ENCODE peak calls at places on chromosome 7, in six cellular contexts. Z, L, E, S, K and X are unnamed samples.

GRCh38 chr7:93862651-93863050 is 27.9 kb downstream of the TFPI2 start:
- DNase-seq in Z (no peak), K (no peak), E (no peak), S (no peak), L (no peak), X (no peak)

GRCh38 chr7:130486114-130486962 is 5.5 kb upstream of the MEST start:
- DNase-seq in L (peak), K (no peak), Z (no peak), S (no peak), E (peak), X (peak)

GRCh38 chr7:101740981-101741725 is 76.3 kb upstream of the CUX1 start:
- DNase-seq in L (no peak), S (no peak), K (no peak), E (no peak), Z (no peak), X (no peak)

GRCh38 chr7:41420421-41420820 is 282.5 kb downstream of the INHBA start:
- DNase-seq in Z (no peak), L (no peak), K (no peak), S (no peak), E (no peak), X (no peak)

GRCh38 chr7:92750440-92750839 is 85.9 kb downstream of the CDK6 start:
- DNase-seq in K (no peak), E (no peak), L (no peak), S (no peak), Z (no peak), X (no peak)

GRCh38 chr7:87416682-87417587 is 58.5 kb downstream of the ABCB4 start:
- DNase-seq in E (peak), Z (peak), L (peak), S (peak), K (peak), X (peak)

GRCh38 chr7:33054261-33054964 is 8.2 kb downstream of the NT5C3A start:
- DNase-seq in L (no peak), Z (no peak), E (no peak), S (no peak), K (no peak), X (no peak)

GRCh38 chr7:111380945-111381344 is 181.3 kb downstream of the IMMP2L start:
- DNase-seq in S (no peak), E (no peak), L (no peak), K (no peak), Z (no peak), X (no peak)

GRCh38 chr7:51636503-51636902 is 319.9 kb upstream of the COBL start:
- DNase-seq in S (no peak), K (no peak), Z (no peak), E (no peak), L (no peak), X (no peak)

GRCh38 chr7:3747452-3747851 is 446.4 kb downstream of the SDK1 start:
- DNase-seq in S (no peak), E (no peak), L (no peak), Z (no peak), K (no peak), X (no peak)

GRCh38 chr7:75762350-75762917 is 9.6 kb downstream of the CCL26 start:
- DNase-seq in E (peak), Z (peak), S (no peak), K (peak), L (no peak), X (peak)

GRCh38 chr7:2261611-2262010 is 19.6 kb downstream of the NUDT1 start:
- DNase-seq in L (no peak), E (no peak), Z (no peak), K (no peak), S (no peak), X (no peak)

GRCh38 chr7:101854084-101854865 is 36.8 kb downstream of the CUX1 start:
- DNase-seq in Z (no peak), E (no peak), S (no peak), L (no peak), K (no peak), X (no peak)

GRCh38 chr7:34846976-34847375 is 189.0 kb downstream of the NPSR1 start:
- DNase-seq in L (no peak), E (no peak), Z (no peak), K (no peak), S (no peak), X (no peak)